ENCODE peak calls at places on chromosome 12, in four cellular contexts. H is PC-3, W is OCI-LY7, B is hepatocyte. U is an unnamed sample.

GRCh38 chr12:15846887-15847286 is 35.3 kb upstream of the STRAP start:
- DNase-seq in H (no peak), B (peak; percentile 9), W (no peak), U (no peak)

GRCh38 chr12:13203028-13203922 is 6.7 kb downstream of the EMP1 start:
- DNase-seq in W (no peak), B (no peak), H (no peak), U (peak; percentile 70)

GRCh38 chr12:66279127-66279712 is 23.1 kb upstream of the HELB start:
- DNase-seq in H (peak; percentile 41), B (peak; percentile 46), W (no peak), U (peak; percentile 16)

GRCh38 chr12:88753074-88753473 is 172.8 kb upstream of the KITLG start:
- DNase-seq in H (no peak), W (no peak), B (no peak), U (no peak)

GRCh38 chr12:79119796-79120195 is 255.2 kb downstream of the SYT1 start:
- DNase-seq in W (no peak), B (no peak), H (no peak), U (peak; percentile 83)

GRCh38 chr12:203462-204260 is 10.3 kb downstream of the SLC6A12 start:
- DNase-seq in W (no peak), B (peak; percentile 71), H (no peak), U (peak; percentile 82)

GRCh38 chr12:75986001-75986739 is 45.4 kb downstream of the PHLDA1 start:
- DNase-seq in H (no peak), B (peak; percentile 36), W (peak; percentile 32), U (no peak)

GRCh38 chr12:95319694-95320331 is 102.2 kb downstream of the VEZT start:
- DNase-seq in B (no peak), H (peak; percentile 40), W (no peak), U (no peak)

GRCh38 chr12:69130064-69130463 is 109.3 kb upstream of the CPSF6 start:
- DNase-seq in H (no peak), B (no peak), W (no peak), U (no peak)

GRCh38 chr12:85273411-85274075 is 6.5 kb upstream of the ALX1 start:
- DNase-seq in B (peak; percentile 2), W (no peak), H (no peak), U (peak; percentile 30)

GRCh38 chr12:27343255-27344000 is 10.8 kb downstream of the BMAL2 start:
- DNase-seq in H (peak; percentile 99), W (no peak), B (peak; percentile 19), U (no peak)

GRCh38 chr12:113438523-113439300 is 16.5 kb downstream of the SDSL start:
- DNase-seq in H (no peak), W (no peak), B (no peak), U (no peak)

GRCh38 chr12:131701705-131702572 is 9.0 kb upstream of the SFSWAP start:
- DNase-seq in W (no peak), B (no peak), H (no peak), U (no peak)

GRCh38 chr12:71440393-71441349 is 1.1 kb downstream of the LGR5 start:
- DNase-seq in H (no peak), W (no peak), B (peak; percentile 32), U (peak; percentile 61)

GRCh38 chr12:107435072-107435471 is 250.5 kb upstream of the PWP1 start:
- DNase-seq in H (no peak), W (no peak), B (no peak), U (peak; percentile 18)

GRCh38 chr12:128583453-128583852 is 240.3 kb downstream of the SLC15A4 start:
- DNase-seq in H (no peak), B (no peak), W (no peak), U (peak; percentile 44)

GRCh38 chr12:22374499-22374898 is 40.0 kb upstream of the ST8SIA1 start:
- DNase-seq in B (no peak), H (no peak), W (no peak), U (no peak)

GRCh38 chr12:90999518-90999917 is 5.3 kb downstream of the EPYC start:
- DNase-seq in W (no peak), H (peak; percentile 34), B (no peak), U (no peak)

GRCh38 chr12:90995041-90995440 is 9.7 kb downstream of the EPYC start:
- DNase-seq in H (no peak), B (no peak), W (no peak), U (no peak)

GRCh38 chr12:91001306-91001705 is 3.5 kb downstream of the EPYC start:
- DNase-seq in H (no peak), W (no peak), B (no peak), U (no peak)

GRCh38 chr12:91003737-91004136 is 1.0 kb downstream of the EPYC start:
- DNase-seq in B (no peak), H (no peak), W (no peak), U (no peak)

DNA sequence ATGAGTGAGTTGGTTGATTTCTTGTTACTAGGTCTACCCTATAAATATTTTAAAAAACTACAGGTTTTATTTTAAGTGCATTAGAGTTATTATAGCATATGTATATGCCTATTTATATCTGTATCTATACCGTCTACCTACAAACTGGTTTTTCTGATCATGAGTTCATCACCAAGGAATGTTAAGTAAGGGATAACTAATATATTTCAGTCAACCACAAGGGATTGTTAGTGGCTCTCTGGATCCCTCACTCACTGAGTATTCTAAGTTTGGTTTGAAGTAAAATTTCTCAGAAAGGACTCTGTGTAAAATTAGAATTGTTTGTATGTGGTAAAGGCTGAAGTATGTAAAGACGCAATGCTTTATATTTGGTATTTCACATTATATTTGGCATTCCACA is 4.8 kb downstream of the EPYC start:
- DNase-seq in W (no peak), H (peak; percentile 82), B (no peak), U (no peak)
- H2AFZ ChIP-seq in W (no peak overlapping the region), H (peak overlapping the region; percentile 3), B (no peak overlapping the region), U (no peak overlapping the region)

DNA sequence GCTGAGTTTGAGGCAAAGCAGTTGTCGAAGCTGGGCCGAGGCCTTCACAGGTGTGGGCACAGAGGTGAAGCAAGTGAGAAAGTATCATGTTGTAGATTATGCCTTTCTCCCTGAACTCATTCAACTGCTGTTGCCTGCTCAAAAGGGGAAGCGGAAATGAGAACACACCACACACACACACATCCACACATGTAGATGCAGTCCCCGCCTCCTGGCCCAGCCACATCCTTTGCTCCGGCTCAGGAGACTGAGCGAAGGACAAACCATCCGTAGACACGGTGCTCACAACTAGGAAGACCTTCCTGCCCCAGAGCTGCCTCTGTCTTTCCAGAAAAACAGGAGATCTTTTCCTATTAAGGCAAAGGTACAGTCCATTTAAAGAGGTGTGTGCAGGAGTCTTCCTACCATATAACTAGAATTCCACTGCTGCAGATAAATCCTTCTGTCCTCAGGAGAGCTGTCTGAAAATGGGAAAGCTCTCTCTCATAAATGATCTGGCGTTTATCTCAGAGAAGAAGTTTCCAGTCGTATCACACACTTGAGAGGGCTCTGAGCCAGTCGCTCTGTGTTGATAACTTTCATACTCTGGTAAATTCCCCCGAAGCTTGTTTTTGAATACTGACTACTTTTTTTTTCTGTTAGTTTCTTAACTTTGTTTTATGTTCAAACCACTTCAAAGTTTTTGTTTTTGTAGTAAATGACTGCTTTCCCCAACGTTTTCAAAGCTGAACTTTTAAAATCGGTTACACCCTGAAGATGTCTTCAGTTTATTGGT is at the start of gene TESPA1:
- DNase-seq in B (no peak), H (no peak), W (peak; percentile 96), U (no peak)
- H3K27ac ChIP-seq in B (no peak within 1 kb of the TSS), H (no peak within 1 kb of the TSS), W (peak within 1 kb of the TSS; percentile 75), U (no peak within 1 kb of the TSS)

GRCh38 chr12:90622431-90622830 is 332.5 kb downstream of the CCER1 start:
- DNase-seq in W (no peak), B (no peak), H (no peak), U (no peak)
- TF ChIP-seq EZH2phosphoT487 in W (no peak), B (no peak), H (no peak), U (no peak)

GRCh38 chr12:41743835-41744234 is 400.8 kb downstream of the GXYLT1 start:
- DNase-seq in W (no peak), B (peak; percentile 6), H (peak; percentile 57), U (no peak)

GRCh38 chr12:41739066-41739465 is 405.6 kb downstream of the GXYLT1 start:
- DNase-seq in B (peak; percentile 7), W (no peak), H (peak; percentile 5), U (no peak)
- H2AFZ ChIP-seq in B (no peak overlapping the region), W (no peak overlapping the region), H (no peak overlapping the region), U (no peak overlapping the region)

U was measured in neural progenitor cell.